ENCODE peak calls at places on chromosome 17, in five cellular contexts. T is NCI-H1930, G is heart right ventricle, F is ovary, K is GM04504. N is an unnamed sample.

GRCh38 chr17:36529121-36529520 is 5.5 kb downstream of the MYO19 start:
- DNase-seq in F (no peak), G (no peak), T (no peak), K (peak), N (no peak)

GRCh38 chr17:58391302-58391984 is 25.9 kb downstream of the RNF43 start:
- DNase-seq in F (no peak), T (peak), G (no peak), K (no peak), N (no peak)

GRCh38 chr17:65027305-65027704 is 29.2 kb downstream of the GNA13 start:
- DNase-seq in K (no peak), G (no peak), F (no peak), T (no peak), N (no peak)

GRCh38 chr17:64155751-64156544 is 26.0 kb upstream of the ERN1 start:
- DNase-seq in K (no peak), F (no peak), G (peak), T (no peak), N (peak)

GRCh38 chr17:80649672-80650338 is 105.2 kb downstream of the RPTOR start:
- DNase-seq in G (peak), K (peak), F (peak), T (peak), N (peak)

GRCh38 chr17:74542727-74543383 is 3.1 kb downstream of the CD300C start:
- DNase-seq in K (no peak), G (no peak), F (no peak), T (no peak), N (no peak)

GRCh38 chr17:65290041-65290440 is 152.9 kb downstream of the RGS9 start:
- DNase-seq in F (no peak), G (no peak), K (no peak), T (no peak), N (no peak)

GRCh38 chr17:47253541-47254402 is at the start of gene ITGB3:
- DNase-seq in G (peak), T (peak), F (peak), K (peak), N (peak)

GRCh38 chr17:81511800-81512559 is 619 bp downstream of the ACTG1 start:
- DNase-seq in F (no peak), T (no peak), K (no peak), G (no peak), N (peak)

GRCh38 chr17:51846561-51846960 is 312.0 kb downstream of the CA10 start:
- DNase-seq in G (no peak), T (no peak), F (no peak), K (no peak), N (no peak)

GRCh38 chr17:28746611-28747045 is 2.8 kb downstream of the TRAF4 start:
- DNase-seq in G (no peak), K (no peak), F (no peak), T (no peak), N (no peak)

GRCh38 chr17:37273419-37274051 is 102.2 kb upstream of the C17orf78 start:
- DNase-seq in G (no peak), K (no peak), F (no peak), T (no peak), N (no peak)

GRCh38 chr17:71071837-71072236 is 902.5 kb downstream of the KCNJ2 start:
- DNase-seq in T (no peak), F (no peak), K (peak), G (no peak), N (no peak)

GRCh38 chr17:81999975-82000802 is 22.5 kb downstream of the CENPX start:
- DNase-seq in T (no peak), F (no peak), G (peak), K (no peak), N (no peak)

GRCh38 chr17:43211480-43212402 is at the start of gene TMEM106A:
- DNase-seq in T (no peak), F (peak), G (peak), K (peak), N (peak)

GRCh38 chr17:32494621-32495346 is 8.0 kb downstream of the CDK5R1 start:
- DNase-seq in F (no peak), K (no peak), G (no peak), T (no peak), N (no peak)

GRCh38 chr17:32127156-32127897 is 15.0 kb upstream of the RHOT1 start:
- DNase-seq in K (peak), G (peak), F (peak), T (peak), N (peak)

GRCh38 chr17:4604111-4604644 is 19.8 kb downstream of the SMTNL2 start:
- DNase-seq in K (no peak), F (peak), G (peak), T (no peak), N (peak)

GRCh38 chr17:6843241-6843890 is 11.8 kb upstream of the TEKT1 start:
- DNase-seq in G (no peak), T (peak), F (no peak), K (no peak), N (no peak)

GRCh38 chr17:77613627-77614026 is 344.9 kb upstream of the TNRC6C start:
- DNase-seq in K (no peak), G (no peak), T (no peak), F (no peak), N (no peak)

GRCh38 chr17:51764387-51764971 is 394.0 kb downstream of the CA10 start:
- DNase-seq in K (peak), F (peak), G (no peak), T (peak), N (peak)

GRCh38 chr17:28669918-28670317 is 7.9 kb downstream of the SUPT6H start:
- DNase-seq in G (no peak), T (no peak), F (no peak), K (no peak), N (no peak)

GRCh38 chr17:20091161-20092029 is 82.2 kb downstream of the SPECC1 start:
- DNase-seq in T (no peak), G (peak), F (peak), K (no peak), N (no peak)

GRCh38 chr17:33751702-33752065 is 458.6 kb upstream of the ASIC2 start:
- DNase-seq in G (no peak), T (no peak), K (no peak), F (no peak), N (no peak)

GRCh38 chr17:81298325-81298990 is 3.4 kb upstream of the SLC38A10 start:
- DNase-seq in G (no peak), T (no peak), F (no peak), K (no peak), N (no peak)

GRCh38 chr17:67585077-67585602 is 132.6 kb upstream of the NOL11 start:
- DNase-seq in T (no peak), F (no peak), G (no peak), K (no peak), N (no peak)

GRCh38 chr17:58764373-58764772 is 8.7 kb downstream of the PPM1E start:
- DNase-seq in F (no peak), G (no peak), K (no peak), T (no peak), N (no peak)

GRCh38 chr17:2214887-2215615 is 88.5 kb downstream of the SMG6 start:
- DNase-seq in G (peak), K (no peak), F (no peak), T (no peak), N (peak)

GRCh38 chr17:11031787-11032186 is 193.9 kb upstream of the PIRT start:
- DNase-seq in G (no peak), F (no peak), K (no peak), T (no peak), N (no peak)

GRCh38 chr17:11035681-11036080 is 197.8 kb upstream of the PIRT start:
- DNase-seq in K (no peak), F (no peak), G (no peak), T (no peak), N (no peak)

GRCh38 chr17:27424941-27425340 is 31.3 kb upstream of the KSR1 start:
- DNase-seq in F (no peak), G (no peak), T (no peak), K (no peak), N (no peak)

GRCh38 chr17:21549107-21549687 is 143.1 kb upstream of the KCNJ18 start:
- DNase-seq in G (no peak), K (peak), T (no peak), F (no peak), N (no peak)

GRCh38 chr17:77963441-77963840 is 4.9 kb downstream of the TNRC6C start:
- DNase-seq in T (no peak), F (peak), G (no peak), K (peak), N (no peak)

GRCh38 chr17:81272616-81273015 is 22.5 kb downstream of the SLC38A10 start:
- DNase-seq in T (no peak), G (no peak), K (no peak), F (no peak), N (no peak)

GRCh38 chr17:58364270-58364942 is 12.4 kb upstream of the SUPT4H1 start:
- DNase-seq in F (no peak), G (no peak), T (no peak), K (no peak), N (no peak)

GRCh38 chr17:50830994-50831393 is 4.4 kb upstream of the WFIKKN2 start:
- DNase-seq in K (no peak), G (no peak), F (no peak), T (no peak), N (no peak)

GRCh38 chr17:13931111-13931526 is 138.2 kb upstream of the COX10 start:
- DNase-seq in K (peak), F (no peak), G (no peak), T (no peak), N (no peak)

GRCh38 chr17:4998027-4998665 is 396 bp downstream of the KIF1C start:
- DNase-seq in T (no peak), F (peak), G (peak), K (no peak), N (peak)

GRCh38 chr17:80254396-80255241 is 6.0 kb upstream of the RNF213 start:
- DNase-seq in G (no peak), K (peak), T (no peak), F (no peak), N (no peak)